ENCODE peak calls at places on chromosomes 16 and 17, in ten cellular contexts. M, P, D, Y, J, S, X, Q, I and R are unnamed samples.

GRCh38 chr17:1808649-1809048 is 21.1 kb downstream of the SMYD4 start:
- DNase-seq in J (no peak), I (no peak), S (no peak), M (no peak), Y (no peak), P (no peak), D (no peak), Q (no peak), X (no peak), R (no peak)

GRCh38 chr17:61436273-61436672 is 15.9 kb upstream of the TBX4 start:
- DNase-seq in D (no peak), Q (no peak), M (no peak), S (no peak), Y (no peak), X (no peak), I (no peak), J (no peak), P (no peak), R (no peak)

GRCh38 chr16:86455116-86455515 is 55.2 kb upstream of the FOXF1 start:
- DNase-seq in J (peak), P (no peak), X (no peak), Q (no peak), S (no peak), D (peak), I (no peak), M (no peak), Y (no peak), R (no peak)

GRCh38 chr16:87703835-87704375 is 61.9 kb downstream of the KLHDC4 start:
- DNase-seq in J (no peak), M (no peak), X (no peak), D (no peak), P (no peak), S (no peak), Y (no peak), I (no peak), Q (no peak), R (no peak)

GRCh38 chr16:1428511-1428910 is 2.4 kb upstream of the PERCC1 start:
- DNase-seq in X (peak), M (peak), I (no peak), Q (peak), D (no peak), Y (peak), J (peak), S (peak), P (no peak), R (peak)

GRCh38 chr17:71084219-71084618 is 914.9 kb downstream of the KCNJ2 start:
- DNase-seq in Q (no peak), P (no peak), X (peak), M (peak), Y (peak), S (no peak), D (peak), I (no peak), J (no peak), R (peak)

GRCh38 chr17:56074366-56074765 is 78.9 kb upstream of the ANKFN1 start:
- DNase-seq in I (no peak), X (no peak), Q (no peak), P (no peak), S (no peak), M (no peak), J (no peak), D (no peak), Y (no peak), R (no peak)

GRCh38 chr17:10061131-10061581 is 137.2 kb downstream of the GAS7 start:
- DNase-seq in Y (no peak), X (no peak), M (no peak), J (no peak), I (no peak), S (no peak), D (no peak), P (no peak), Q (no peak), R (no peak)